ENCODE peak calls at places on chromosome 2, in four cellular contexts. One of them, this sample, is unnamed.
A peak's percentile ranks its signal among the peaks of the same experiment; 100 is the strongest.

GRCh38 chr2:175559613-175560012 is 378.1 kb upstream of the ATP5MC3 start:
- DNase-seq in left ventricle myocardium inferior: no peak
- DNase-seq in activated CD4-positive, CD25-positive, alpha-beta regulatory T cell treated with anti-CD3 and anti-CD28 coated beads, Interleukin-2, amount 50 U/mL, for 72 hours: no peak
- DNase-seq in HL-60: no peak
- DNase-seq in this sample: no peak

GRCh38 chr2:191688934-191689695 is 11.2 kb downstream of the NABP1 start:
- DNase-seq in activated CD4-positive, CD25-positive, alpha-beta regulatory T cell treated with anti-CD3 and anti-CD28 coated beads, Interleukin-2, amount 50 U/mL, for 72 hours: no peak
- DNase-seq in left ventricle myocardium inferior: no peak
- DNase-seq in HL-60: no peak
- DNase-seq in this sample: no peak

GRCh38 chr2:160918909-160919503 is 241.2 kb upstream of the TANK start:
- DNase-seq in left ventricle myocardium inferior: peak; percentile 73
- DNase-seq in HL-60: peak; percentile 29
- DNase-seq in activated CD4-positive, CD25-positive, alpha-beta regulatory T cell treated with anti-CD3 and anti-CD28 coated beads, Interleukin-2, amount 50 U/mL, for 72 hours: no peak
- DNase-seq in this sample: peak; percentile 49

GRCh38 chr2:231244382-231245252 is 46.2 kb downstream of the ARMC9 start:
- DNase-seq in HL-60: peak; percentile 13
- DNase-seq in left ventricle myocardium inferior: no peak
- DNase-seq in activated CD4-positive, CD25-positive, alpha-beta regulatory T cell treated with anti-CD3 and anti-CD28 coated beads, Interleukin-2, amount 50 U/mL, for 72 hours: no peak
- DNase-seq in this sample: no peak

GRCh38 chr2:220226076-220226475 is 598.6 kb downstream of the SLC4A3 start:
- DNase-seq in left ventricle myocardium inferior: no peak
- DNase-seq in activated CD4-positive, CD25-positive, alpha-beta regulatory T cell treated with anti-CD3 and anti-CD28 coated beads, Interleukin-2, amount 50 U/mL, for 72 hours: no peak
- DNase-seq in HL-60: no peak
- DNase-seq in this sample: no peak

GRCh38 chr2:136019825-136020224 is 34.4 kb upstream of the DARS1 start:
- DNase-seq in left ventricle myocardium inferior: no peak
- DNase-seq in HL-60: no peak
- DNase-seq in activated CD4-positive, CD25-positive, alpha-beta regulatory T cell treated with anti-CD3 and anti-CD28 coated beads, Interleukin-2, amount 50 U/mL, for 72 hours: no peak
- DNase-seq in this sample: no peak

GRCh38 chr2:138829326-138829725 is 49.1 kb upstream of the NXPH2 start:
- DNase-seq in HL-60: peak; percentile 42
- DNase-seq in activated CD4-positive, CD25-positive, alpha-beta regulatory T cell treated with anti-CD3 and anti-CD28 coated beads, Interleukin-2, amount 50 U/mL, for 72 hours: no peak
- DNase-seq in left ventricle myocardium inferior: no peak
- DNase-seq in this sample: peak; percentile 31

GRCh38 chr2:2324565-2325101 is 6.4 kb downstream of the MYT1L start:
- DNase-seq in left ventricle myocardium inferior: no peak
- DNase-seq in HL-60: no peak
- DNase-seq in activated CD4-positive, CD25-positive, alpha-beta regulatory T cell treated with anti-CD3 and anti-CD28 coated beads, Interleukin-2, amount 50 U/mL, for 72 hours: no peak
- DNase-seq in this sample: no peak

GRCh38 chr2:106107509-106108131 is 86.5 kb downstream of the UXS1 start:
- DNase-seq in activated CD4-positive, CD25-positive, alpha-beta regulatory T cell treated with anti-CD3 and anti-CD28 coated beads, Interleukin-2, amount 50 U/mL, for 72 hours: peak; percentile 55
- DNase-seq in left ventricle myocardium inferior: no peak
- DNase-seq in HL-60: no peak
- DNase-seq in this sample: no peak

GRCh38 chr2:215540646-215541045 is 104.8 kb upstream of the FN1 start:
- DNase-seq in left ventricle myocardium inferior: no peak
- DNase-seq in HL-60: no peak
- DNase-seq in activated CD4-positive, CD25-positive, alpha-beta regulatory T cell treated with anti-CD3 and anti-CD28 coated beads, Interleukin-2, amount 50 U/mL, for 72 hours: no peak
- DNase-seq in this sample: no peak

GRCh38 chr2:85790032-85790431 is 36.2 kb downstream of the ATOH8 start:
- DNase-seq in activated CD4-positive, CD25-positive, alpha-beta regulatory T cell treated with anti-CD3 and anti-CD28 coated beads, Interleukin-2, amount 50 U/mL, for 72 hours: no peak
- DNase-seq in left ventricle myocardium inferior: no peak
- DNase-seq in HL-60: peak; percentile 15
- DNase-seq in this sample: no peak

GRCh38 chr2:178998539-178998938 is 51.4 kb downstream of the CCDC141 start:
- DNase-seq in activated CD4-positive, CD25-positive, alpha-beta regulatory T cell treated with anti-CD3 and anti-CD28 coated beads, Interleukin-2, amount 50 U/mL, for 72 hours: no peak
- DNase-seq in HL-60: no peak
- DNase-seq in left ventricle myocardium inferior: no peak
- DNase-seq in this sample: no peak

GRCh38 chr2:30958571-30959220 is 151.4 kb upstream of the CAPN13 start:
- DNase-seq in left ventricle myocardium inferior: no peak
- DNase-seq in activated CD4-positive, CD25-positive, alpha-beta regulatory T cell treated with anti-CD3 and anti-CD28 coated beads, Interleukin-2, amount 50 U/mL, for 72 hours: no peak
- DNase-seq in HL-60: no peak
- DNase-seq in this sample: no peak

GRCh38 chr2:27320958-27321543 is 1.8 kb downstream of the MPV17 start:
- DNase-seq in left ventricle myocardium inferior: peak; percentile 71
- DNase-seq in activated CD4-positive, CD25-positive, alpha-beta regulatory T cell treated with anti-CD3 and anti-CD28 coated beads, Interleukin-2, amount 50 U/mL, for 72 hours: no peak
- DNase-seq in HL-60: no peak
- DNase-seq in this sample: no peak

GRCh38 chr2:127155901-127156300 is 48.9 kb upstream of the BIN1 start:
- DNase-seq in left ventricle myocardium inferior: no peak
- DNase-seq in HL-60: no peak
- DNase-seq in activated CD4-positive, CD25-positive, alpha-beta regulatory T cell treated with anti-CD3 and anti-CD28 coated beads, Interleukin-2, amount 50 U/mL, for 72 hours: no peak
- DNase-seq in this sample: no peak

GRCh38 chr2:107473145-107473544 is 353.5 kb upstream of the RGPD4 start:
- DNase-seq in activated CD4-positive, CD25-positive, alpha-beta regulatory T cell treated with anti-CD3 and anti-CD28 coated beads, Interleukin-2, amount 50 U/mL, for 72 hours: no peak
- DNase-seq in left ventricle myocardium inferior: no peak
- DNase-seq in HL-60: no peak
- DNase-seq in this sample: no peak

GRCh38 chr2:73084971-73085370 is 13.5 kb upstream of the SFXN5 start:
- DNase-seq in HL-60: no peak
- DNase-seq in left ventricle myocardium inferior: no peak
- DNase-seq in activated CD4-positive, CD25-positive, alpha-beta regulatory T cell treated with anti-CD3 and anti-CD28 coated beads, Interleukin-2, amount 50 U/mL, for 72 hours: no peak
- DNase-seq in this sample: no peak

GRCh38 chr2:1795842-1796580 is 51.7 kb upstream of the PXDN start:
- DNase-seq in left ventricle myocardium inferior: no peak
- DNase-seq in activated CD4-positive, CD25-positive, alpha-beta regulatory T cell treated with anti-CD3 and anti-CD28 coated beads, Interleukin-2, amount 50 U/mL, for 72 hours: no peak
- DNase-seq in HL-60: no peak
- DNase-seq in this sample: no peak

GRCh38 chr2:104412384-104412783 is 441.5 kb upstream of the POU3F3 start:
- DNase-seq in activated CD4-positive, CD25-positive, alpha-beta regulatory T cell treated with anti-CD3 and anti-CD28 coated beads, Interleukin-2, amount 50 U/mL, for 72 hours: no peak
- DNase-seq in HL-60: peak; percentile 18
- DNase-seq in left ventricle myocardium inferior: no peak
- DNase-seq in this sample: peak; percentile 56

GRCh38 chr2:225328192-225328591 is 71.3 kb upstream of the NYAP2 start:
- DNase-seq in activated CD4-positive, CD25-positive, alpha-beta regulatory T cell treated with anti-CD3 and anti-CD28 coated beads, Interleukin-2, amount 50 U/mL, for 72 hours: no peak
- DNase-seq in HL-60: no peak
- DNase-seq in left ventricle myocardium inferior: no peak
- DNase-seq in this sample: no peak

GRCh38 chr2:144694456-144694855 is 174.5 kb upstream of the ZEB2 start:
- DNase-seq in HL-60: no peak
- DNase-seq in activated CD4-positive, CD25-positive, alpha-beta regulatory T cell treated with anti-CD3 and anti-CD28 coated beads, Interleukin-2, amount 50 U/mL, for 72 hours: no peak
- DNase-seq in left ventricle myocardium inferior: no peak
- DNase-seq in this sample: no peak

GRCh38 chr2:6073260-6074141 is 381.3 kb downstream of the SOX11 start:
- DNase-seq in HL-60: no peak
- DNase-seq in left ventricle myocardium inferior: no peak
- DNase-seq in activated CD4-positive, CD25-positive, alpha-beta regulatory T cell treated with anti-CD3 and anti-CD28 coated beads, Interleukin-2, amount 50 U/mL, for 72 hours: no peak
- DNase-seq in this sample: no peak

GRCh38 chr2:123953848-123954247 is 71.2 kb upstream of the CNTNAP5 start:
- DNase-seq in left ventricle myocardium inferior: no peak
- DNase-seq in HL-60: no peak
- DNase-seq in activated CD4-positive, CD25-positive, alpha-beta regulatory T cell treated with anti-CD3 and anti-CD28 coated beads, Interleukin-2, amount 50 U/mL, for 72 hours: no peak
- DNase-seq in this sample: no peak

GRCh38 chr2:227238242-227239237 is 74.1 kb downstream of the COL4A3 start:
- DNase-seq in left ventricle myocardium inferior: peak; percentile 66
- DNase-seq in HL-60: peak; percentile 48
- DNase-seq in activated CD4-positive, CD25-positive, alpha-beta regulatory T cell treated with anti-CD3 and anti-CD28 coated beads, Interleukin-2, amount 50 U/mL, for 72 hours: peak; percentile 56
- DNase-seq in this sample: peak; percentile 17

GRCh38 chr2:226307440-226308365 is 491.9 kb downstream of the IRS1 start:
- DNase-seq in left ventricle myocardium inferior: no peak
- DNase-seq in HL-60: no peak
- DNase-seq in activated CD4-positive, CD25-positive, alpha-beta regulatory T cell treated with anti-CD3 and anti-CD28 coated beads, Interleukin-2, amount 50 U/mL, for 72 hours: no peak
- DNase-seq in this sample: no peak

GRCh38 chr2:232981356-232981755 is 31.7 kb downstream of the NGEF start:
- DNase-seq in HL-60: no peak
- DNase-seq in activated CD4-positive, CD25-positive, alpha-beta regulatory T cell treated with anti-CD3 and anti-CD28 coated beads, Interleukin-2, amount 50 U/mL, for 72 hours: no peak
- DNase-seq in left ventricle myocardium inferior: no peak
- DNase-seq in this sample: no peak

GRCh38 chr2:209901187-209901586 is 101.3 kb upstream of the RPE start:
- DNase-seq in activated CD4-positive, CD25-positive, alpha-beta regulatory T cell treated with anti-CD3 and anti-CD28 coated beads, Interleukin-2, amount 50 U/mL, for 72 hours: no peak
- DNase-seq in HL-60: no peak
- DNase-seq in left ventricle myocardium inferior: no peak
- DNase-seq in this sample: no peak

GRCh38 chr2:181305151-181306123 is 151.7 kb upstream of the ITGA4 start:
- DNase-seq in left ventricle myocardium inferior: peak; percentile 32
- DNase-seq in activated CD4-positive, CD25-positive, alpha-beta regulatory T cell treated with anti-CD3 and anti-CD28 coated beads, Interleukin-2, amount 50 U/mL, for 72 hours: peak; percentile 39
- DNase-seq in HL-60: peak; percentile 92
- DNase-seq in this sample: peak; percentile 95

This sample was measured in AML-193.